ENCODE peak calls at places on chromosomes 12 and 14, in ten cellular contexts. J, H, Y, U, Z, W, M, B, T and C are unnamed samples.

GRCh38 chr14:93793555-93793954 is 5.3 kb upstream of the PRIMA1 start:
- DNase-seq in Z (no peak), W (no peak), M (no peak), H (no peak), Y (no peak), T (no peak), B (no peak), J (no peak), U (no peak), C (no peak)

GRCh38 chr12:132079190-132079589 is 64.9 kb downstream of the DDX51 start:
- DNase-seq in Y (no peak), U (no peak), M (no peak), B (no peak), Z (no peak), J (no peak), T (no peak), W (no peak), H (no peak), C (no peak)

GRCh38 chr12:109944975-109945374 is 44.9 kb downstream of the TCHP start:
- DNase-seq in Z (no peak), B (peak), Y (peak), U (no peak), T (no peak), M (peak), J (peak), W (peak), H (no peak), C (no peak)

GRCh38 chr12:63317447-63317846 is 166.4 kb upstream of the AVPR1A start:
- DNase-seq in H (no peak), T (no peak), M (no peak), W (no peak), B (no peak), Z (no peak), Y (no peak), U (no peak), J (no peak), C (no peak)

GRCh38 chr14:54446201-54446693 is 5.1 kb upstream of the CNIH1 start:
- DNase-seq in Z (no peak), M (peak), B (peak), T (peak), Y (no peak), J (no peak), U (no peak), H (no peak), W (no peak), C (no peak)

GRCh38 chr14:104063998-104064397 is 21.5 kb upstream of the ASPG start:
- DNase-seq in W (no peak), J (no peak), B (no peak), M (no peak), Y (no peak), T (no peak), Z (no peak), H (no peak), U (no peak), C (no peak)

GRCh38 chr12:77946541-77947021 is 115.9 kb downstream of the NAV3 start:
- DNase-seq in U (no peak), M (peak), Y (no peak), W (no peak), B (no peak), H (no peak), J (no peak), Z (peak), T (no peak), C (no peak)

GRCh38 chr14:33986804-33987203 is 35.9 kb upstream of the EGLN3 start:
- DNase-seq in Y (peak), M (peak), J (no peak), T (no peak), H (peak), Z (peak), B (peak), W (no peak), U (no peak), C (peak)

GRCh38 chr12:117485984-117486839 is 124.8 kb upstream of the NOS1 start:
- DNase-seq in H (no peak), U (no peak), J (no peak), Y (no peak), Z (peak), M (no peak), W (no peak), B (no peak), T (no peak), C (no peak)

GRCh38 chr12:1741154-1741949 is 50.5 kb downstream of the ADIPOR2 start:
- DNase-seq in Y (no peak), H (no peak), B (peak), M (no peak), T (no peak), W (no peak), U (no peak), Z (peak), J (no peak), C (no peak)

GRCh38 chr12:3299929-3300832 is 190.8 kb upstream of the PRMT8 start:
- DNase-seq in T (peak), U (peak), J (peak), H (peak), Y (peak), Z (peak), M (peak), W (peak), B (peak), C (peak)
- H3K4me3 ChIP-seq in T (no peak), U (peak), J (peak), H (peak), Y (no peak), Z (peak), M (no peak), W (no peak), B (peak), C (peak)

DNA sequence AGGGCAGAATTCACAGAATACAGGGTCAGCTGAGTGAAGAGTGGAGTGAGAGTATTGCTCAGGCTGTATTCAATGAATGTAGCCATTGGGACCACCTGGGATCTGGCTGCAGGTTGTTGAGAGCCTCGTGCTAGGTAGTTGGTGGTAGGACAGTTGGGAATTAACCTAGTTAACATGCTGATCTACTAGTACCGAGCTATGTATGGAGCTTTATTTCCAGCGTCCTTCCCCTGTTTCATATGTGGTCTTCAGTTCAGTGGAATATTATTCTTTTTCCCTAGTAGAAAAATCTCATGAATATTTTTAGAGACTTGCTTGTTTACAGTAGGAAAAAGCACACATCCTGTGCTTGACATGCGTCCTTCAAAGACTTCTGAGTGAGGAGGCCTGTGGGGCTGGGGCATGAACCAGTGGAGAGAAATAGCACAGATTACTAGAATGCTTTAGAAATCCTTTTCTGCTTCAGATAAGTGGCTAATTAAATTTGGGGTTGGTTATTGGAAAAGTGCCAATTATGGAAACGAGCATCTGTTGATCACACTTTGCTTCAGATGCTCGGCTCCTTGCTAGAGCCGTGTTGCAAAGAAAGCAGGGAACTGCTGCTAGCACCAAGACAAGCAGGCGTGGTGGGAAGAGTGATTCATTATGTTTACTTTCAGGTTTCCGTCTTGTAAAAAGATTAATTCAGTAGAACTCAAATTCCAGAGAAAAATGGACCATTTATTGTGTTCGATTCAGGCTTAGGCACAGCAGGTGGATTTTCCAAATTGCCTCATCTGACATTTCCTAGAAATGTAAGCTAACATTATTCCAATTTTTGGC is 53.6 kb downstream of the ARF6 start:
- DNase-seq in W (no peak), H (no peak), B (peak), J (peak), U (peak), Z (peak), Y (peak), T (peak), M (peak), C (peak)
- H3K4me3 ChIP-seq in W (no peak), H (no peak), B (no peak), J (no peak), U (no peak), Z (no peak), Y (no peak), T (no peak), M (no peak), C (no peak)

GRCh38 chr12:46365951-46366379 is 6.6 kb downstream of the SLC38A2 start:
- DNase-seq in J (no peak), U (no peak), M (no peak), H (no peak), Z (no peak), T (no peak), B (no peak), W (no peak), Y (peak), C (no peak)
- H3K4me3 ChIP-seq in J (peak), U (peak), M (peak), H (peak), Z (peak), T (no peak), B (peak), W (no peak), Y (no peak), C (peak)

GRCh38 chr12:34249271-34249670 is 227.0 kb downstream of the ALG10 start:
- DNase-seq in W (no peak), U (no peak), B (no peak), H (no peak), Z (no peak), T (no peak), Y (no peak), M (no peak), J (no peak), C (no peak)
- H3K4me3 ChIP-seq in W (no peak), U (no peak), B (no peak), H (no peak), Z (no peak), T (no peak), Y (no peak), M (no peak), J (no peak), C (no peak)

GRCh38 chr12:52879394-52880351 is 25.2 kb downstream of the KRT8 start:
- DNase-seq in J (peak), T (peak), U (peak), Y (peak), B (peak), W (peak), H (no peak), Z (peak), M (peak), C (peak)
- H3K4me3 ChIP-seq in J (peak), T (no peak), U (peak), Y (peak), B (peak), W (no peak), H (peak), Z (peak), M (no peak), C (no peak)

GRCh38 chr14:24426150-24426911 is 3.1 kb downstream of the CBLN3 start:
- DNase-seq in T (no peak), M (no peak), U (no peak), B (no peak), J (no peak), Z (no peak), H (no peak), Y (no peak), W (no peak), C (no peak)
- H3K4me3 ChIP-seq in T (no peak), M (no peak), U (no peak), B (no peak), J (no peak), Z (no peak), H (no peak), Y (no peak), W (no peak), C (no peak)

DNA sequence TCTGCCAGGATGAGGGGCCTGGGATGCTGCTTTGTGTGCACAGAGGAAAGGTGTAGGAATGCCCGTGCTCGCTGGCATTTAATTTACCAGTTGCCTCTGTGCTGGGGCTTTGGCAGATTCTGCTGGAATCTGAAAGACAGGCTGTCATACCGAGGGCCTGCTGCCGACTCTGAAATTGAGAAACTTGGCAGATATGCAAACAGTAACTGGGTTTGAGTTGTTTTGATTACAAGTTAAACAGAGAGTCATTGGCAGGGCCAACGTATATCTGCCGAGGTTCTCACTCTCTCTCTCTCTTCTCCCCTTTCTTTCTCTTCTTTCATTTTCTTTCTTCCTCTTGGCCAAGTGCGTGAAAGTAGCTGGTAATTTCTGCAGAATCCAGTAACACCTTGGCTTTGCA is 618.7 kb downstream of the VRK1 start:
- DNase-seq in W (no peak), J (no peak), Y (no peak), U (no peak), Z (no peak), T (no peak), H (no peak), B (no peak), M (no peak), C (no peak)
- H3K4me3 ChIP-seq in W (no peak), J (no peak), Y (no peak), U (no peak), Z (no peak), T (no peak), H (no peak), B (no peak), M (no peak), C (no peak)

GRCh38 chr12:11758087-11758837 is 108.8 kb downstream of the ETV6 start:
- DNase-seq in M (no peak), W (peak), H (no peak), T (no peak), J (peak), Z (no peak), U (no peak), B (no peak), Y (no peak), C (no peak)
- H3K4me3 ChIP-seq in M (no peak), W (no peak), H (no peak), T (no peak), J (no peak), Z (no peak), U (no peak), B (no peak), Y (no peak), C (no peak)

DNA sequence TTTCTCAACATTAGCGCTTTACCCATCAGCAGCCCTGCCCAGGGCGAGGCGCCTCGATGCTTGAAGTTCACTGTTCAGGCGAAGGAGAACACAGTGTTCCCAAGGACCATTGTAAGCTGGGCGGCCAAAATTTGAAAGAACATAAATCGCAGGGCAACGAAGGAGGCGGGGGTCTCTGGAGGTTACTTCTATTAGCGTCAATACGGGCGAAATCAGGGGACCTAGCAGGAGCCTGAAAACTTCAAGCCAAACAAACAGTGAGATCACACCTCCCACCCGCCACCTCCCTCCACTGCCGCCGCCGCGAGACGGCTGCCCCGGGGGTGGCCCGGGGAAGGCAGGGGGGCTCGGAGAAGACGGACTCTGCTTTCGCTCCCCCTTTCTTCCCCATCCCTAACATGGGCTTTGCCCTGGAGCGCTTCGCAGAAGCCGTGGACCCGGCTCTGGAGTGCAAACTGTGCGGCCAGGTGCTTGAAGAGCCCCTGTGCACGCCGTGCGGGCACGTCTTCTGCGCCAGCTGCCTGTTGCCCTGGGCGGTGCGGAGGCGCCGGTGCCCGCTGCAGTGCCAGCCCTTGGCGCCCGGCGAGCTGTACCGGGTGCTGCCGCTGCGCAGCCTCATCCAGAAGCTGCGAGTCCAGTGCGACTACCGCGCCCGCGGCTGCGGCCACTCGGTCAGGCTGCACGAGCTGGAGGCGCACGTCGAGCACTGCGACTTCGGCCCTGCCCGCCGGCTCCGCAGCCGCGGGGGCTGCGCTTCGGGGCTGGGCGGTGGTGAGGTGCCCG is at the start of gene PDZRN4:
- DNase-seq in W (peak), U (no peak), B (no peak), Z (no peak), T (no peak), H (no peak), Y (no peak), M (no peak), J (no peak), C (no peak)
- H3K4me3 ChIP-seq in W (peak), U (no peak), B (no peak), Z (no peak), T (peak), H (no peak), Y (no peak), M (no peak), J (peak), C (no peak)